ENCODE peak calls at places on chromosomes 4 and X, in nine cellular contexts. One of them, this sample, is unnamed.

GRCh38 chr4:7426525-7427171 is 8.1 kb downstream of the PSAPL1 start:
- DNase-seq in kidney epithelial cell: no peak
- DNase-seq in breast epithelium: peak
- DNase-seq in activated CD4-positive, alpha-beta T cell treated with anti-CD3 and anti-CD28 coated beads, Interleukin-2, amount 10 ng/mL, durations not matched to agents 7 days and 5 days: no peak
- DNase-seq in anterior cingulate cortex: no peak
- DNase-seq in bronchial epithelial cell: no peak
- DNase-seq in GDM1: no peak
- DNase-seq in NCI-H1105: no peak
- DNase-seq in RPMI7951: no peak
- DNase-seq in this sample: no peak

GRCh38 chr4:80732010-80732409 is 298.5 kb upstream of the BMP3 start:
- DNase-seq in bronchial epithelial cell: peak
- DNase-seq in breast epithelium: no peak
- DNase-seq in kidney epithelial cell: peak
- DNase-seq in GDM1: no peak
- DNase-seq in activated CD4-positive, alpha-beta T cell treated with anti-CD3 and anti-CD28 coated beads, Interleukin-2, amount 10 ng/mL, durations not matched to agents 7 days and 5 days: no peak
- DNase-seq in RPMI7951: peak
- DNase-seq in NCI-H1105: no peak
- DNase-seq in anterior cingulate cortex: no peak
- DNase-seq in this sample: peak

GRCh38 chr4:108849611-108850406 is 87.0 kb upstream of the ETNPPL start:
- DNase-seq in GDM1: no peak
- DNase-seq in RPMI7951: peak
- DNase-seq in NCI-H1105: no peak
- DNase-seq in anterior cingulate cortex: no peak
- DNase-seq in kidney epithelial cell: peak
- DNase-seq in activated CD4-positive, alpha-beta T cell treated with anti-CD3 and anti-CD28 coated beads, Interleukin-2, amount 10 ng/mL, durations not matched to agents 7 days and 5 days: peak
- DNase-seq in breast epithelium: no peak
- DNase-seq in bronchial epithelial cell: peak
- DNase-seq in this sample: peak

GRCh38 chrX:135003876-135004623 is 13.3 kb downstream of the SMIM10 start:
- DNase-seq in kidney epithelial cell: peak
- DNase-seq in activated CD4-positive, alpha-beta T cell treated with anti-CD3 and anti-CD28 coated beads, Interleukin-2, amount 10 ng/mL, durations not matched to agents 7 days and 5 days: peak
- DNase-seq in anterior cingulate cortex: peak
- DNase-seq in RPMI7951: peak
- DNase-seq in NCI-H1105: peak
- DNase-seq in breast epithelium: peak
- DNase-seq in GDM1: peak
- DNase-seq in bronchial epithelial cell: peak
- DNase-seq in this sample: peak

GRCh38 chr4:113976937-113977855 is 2.3 kb downstream of the ARSJ start:
- DNase-seq in breast epithelium: no peak
- DNase-seq in RPMI7951: no peak
- DNase-seq in bronchial epithelial cell: peak
- DNase-seq in NCI-H1105: no peak
- DNase-seq in GDM1: no peak
- DNase-seq in activated CD4-positive, alpha-beta T cell treated with anti-CD3 and anti-CD28 coated beads, Interleukin-2, amount 10 ng/mL, durations not matched to agents 7 days and 5 days: no peak
- DNase-seq in anterior cingulate cortex: no peak
- DNase-seq in kidney epithelial cell: no peak
- DNase-seq in this sample: no peak

GRCh38 chr4:83851261-83852084 is 315.6 kb downstream of the GPAT3 start:
- DNase-seq in RPMI7951: peak
- DNase-seq in anterior cingulate cortex: no peak
- DNase-seq in kidney epithelial cell: peak
- DNase-seq in breast epithelium: no peak
- DNase-seq in GDM1: no peak
- DNase-seq in NCI-H1105: no peak
- DNase-seq in bronchial epithelial cell: peak
- DNase-seq in activated CD4-positive, alpha-beta T cell treated with anti-CD3 and anti-CD28 coated beads, Interleukin-2, amount 10 ng/mL, durations not matched to agents 7 days and 5 days: no peak
- DNase-seq in this sample: peak

GRCh38 chrX:32448945-32449344 is 762.4 kb downstream of the DMD start:
- DNase-seq in GDM1: no peak
- DNase-seq in activated CD4-positive, alpha-beta T cell treated with anti-CD3 and anti-CD28 coated beads, Interleukin-2, amount 10 ng/mL, durations not matched to agents 7 days and 5 days: no peak
- DNase-seq in anterior cingulate cortex: no peak
- DNase-seq in NCI-H1105: no peak
- DNase-seq in breast epithelium: no peak
- DNase-seq in RPMI7951: no peak
- DNase-seq in kidney epithelial cell: no peak
- DNase-seq in bronchial epithelial cell: no peak
- DNase-seq in this sample: no peak

GRCh38 chrX:109635151-109635550 is 10.2 kb upstream of the KCNE5 start:
- DNase-seq in kidney epithelial cell: no peak
- DNase-seq in NCI-H1105: no peak
- DNase-seq in bronchial epithelial cell: peak
- DNase-seq in anterior cingulate cortex: no peak
- DNase-seq in RPMI7951: peak
- DNase-seq in activated CD4-positive, alpha-beta T cell treated with anti-CD3 and anti-CD28 coated beads, Interleukin-2, amount 10 ng/mL, durations not matched to agents 7 days and 5 days: no peak
- DNase-seq in breast epithelium: no peak
- DNase-seq in GDM1: no peak
- DNase-seq in this sample: peak

GRCh38 chr4:76704133-76704881 is 193.6 kb downstream of the SOWAHB start:
- DNase-seq in NCI-H1105: no peak
- DNase-seq in bronchial epithelial cell: peak
- DNase-seq in RPMI7951: peak
- DNase-seq in GDM1: no peak
- DNase-seq in anterior cingulate cortex: no peak
- DNase-seq in activated CD4-positive, alpha-beta T cell treated with anti-CD3 and anti-CD28 coated beads, Interleukin-2, amount 10 ng/mL, durations not matched to agents 7 days and 5 days: no peak
- DNase-seq in kidney epithelial cell: no peak
- DNase-seq in breast epithelium: no peak
- DNase-seq in this sample: peak

This sample was measured in foreskin keratinocyte.